ENCODE peak calls at places on chromosome 4, in four cellular contexts. Q is lower lobe of right lung, W is SHP77, P is Caki2. I is an unnamed sample.

GRCh38 chr4:105061136-105061696 is 85.5 kb upstream of the TET2 start:
- DNase-seq in Q (no peak), W (no peak), P (peak), I (no peak)

GRCh38 chr4:134668237-134668636 is 466.6 kb upstream of the PABPC4L start:
- DNase-seq in Q (no peak), W (no peak), P (peak), I (no peak)

GRCh38 chr4:29852537-29852936 is 867.6 kb upstream of the PCDH7 start:
- DNase-seq in Q (no peak), W (peak), P (no peak), I (no peak)

GRCh38 chr4:111959202-111959601 is 186.1 kb upstream of the FAM241A start:
- DNase-seq in Q (no peak), W (no peak), P (peak), I (no peak)

GRCh38 chr4:54556081-54556480 is 101.7 kb upstream of the KIT start:
- DNase-seq in Q (no peak), W (no peak), P (no peak), I (no peak)

GRCh38 chr4:52877694-52878093 is 15.6 kb downstream of the RASL11B start:
- DNase-seq in Q (no peak), W (no peak), P (no peak), I (no peak)

GRCh38 chr4:7362341-7362740 is 72.4 kb downstream of the PSAPL1 start:
- DNase-seq in Q (no peak), W (no peak), P (no peak), I (no peak)

GRCh38 chr4:122104184-122104583 is 47.9 kb upstream of the BLTP1 start:
- DNase-seq in Q (no peak), W (no peak), P (no peak), I (no peak)

GRCh38 chr4:25814323-25814722 is 48.5 kb downstream of the SEL1L3 start:
- DNase-seq in Q (peak), W (no peak), P (no peak), I (peak)

GRCh38 chr4:41066049-41066448 is 148.3 kb downstream of the APBB2 start:
- DNase-seq in Q (no peak), W (no peak), P (no peak), I (no peak)

GRCh38 chr4:101853691-101854090 is 63.2 kb downstream of the BANK1 start:
- DNase-seq in Q (no peak), W (no peak), P (no peak), I (no peak)

I was measured in testis.